ENCODE peak calls at places on chromosomes 5 and 9, in five cellular contexts. One of them, this sample, is unnamed.

GRCh38 chr5:111993242-111993641 is 236.2 kb upstream of the NREP start:
- DNase-seq in HEK293T: no peak
- DNase-seq in T-cell: no peak
- DNase-seq in H9: no peak
- DNase-seq in neural progenitor cell: no peak
- DNase-seq in this sample: no peak

GRCh38 chr5:112551437-112552018 is 132.5 kb upstream of the EPB41L4A start:
- DNase-seq in HEK293T: peak
- DNase-seq in T-cell: peak
- DNase-seq in H9: no peak
- DNase-seq in neural progenitor cell: peak
- DNase-seq in this sample: no peak

GRCh38 chr9:133008824-133009223 is 22.0 kb upstream of the GTF3C5 start:
- DNase-seq in HEK293T: no peak
- DNase-seq in T-cell: no peak
- DNase-seq in H9: no peak
- DNase-seq in neural progenitor cell: no peak
- DNase-seq in this sample: no peak

GRCh38 chr9:133023117-133023890 is 7.5 kb upstream of the GTF3C5 start:
- DNase-seq in HEK293T: no peak
- DNase-seq in T-cell: no peak
- DNase-seq in H9: peak
- DNase-seq in neural progenitor cell: no peak
- DNase-seq in this sample: peak

GRCh38 chr5:124030043-124030461 is 518.1 kb downstream of the CSNK1G3 start:
- DNase-seq in HEK293T: no peak
- DNase-seq in T-cell: no peak
- DNase-seq in H9: no peak
- DNase-seq in neural progenitor cell: peak
- DNase-seq in this sample: no peak

GRCh38 chr5:132209131-132209530 is 18.5 kb downstream of the P4HA2 start:
- DNase-seq in HEK293T: no peak
- DNase-seq in T-cell: no peak
- DNase-seq in H9: no peak
- DNase-seq in neural progenitor cell: no peak
- DNase-seq in this sample: no peak

GRCh38 chr5:178297751-178298150 is 65.1 kb upstream of the PHYKPL start:
- DNase-seq in HEK293T: no peak
- DNase-seq in T-cell: no peak
- DNase-seq in H9: no peak
- DNase-seq in neural progenitor cell: no peak
- DNase-seq in this sample: no peak

GRCh38 chr9:133420392-133420827 is 1.8 kb upstream of the ADAMTS13 start:
- DNase-seq in HEK293T: no peak
- DNase-seq in T-cell: peak
- DNase-seq in H9: no peak
- DNase-seq in neural progenitor cell: peak
- DNase-seq in this sample: no peak

GRCh38 chr9:83920469-83920941 is 727 bp downstream of the KIF27 start:
- DNase-seq in HEK293T: no peak
- DNase-seq in T-cell: no peak
- DNase-seq in H9: no peak
- DNase-seq in neural progenitor cell: no peak
- DNase-seq in this sample: no peak

GRCh38 chr9:76542360-76542759 is 83.4 kb downstream of the GCNT1 start:
- DNase-seq in HEK293T: no peak
- DNase-seq in T-cell: no peak
- DNase-seq in H9: no peak
- DNase-seq in neural progenitor cell: peak
- DNase-seq in this sample: no peak

GRCh38 chr5:174528821-174529544 is 195.4 kb upstream of the MSX2 start:
- DNase-seq in HEK293T: no peak
- DNase-seq in T-cell: no peak
- DNase-seq in H9: no peak
- DNase-seq in neural progenitor cell: no peak
- DNase-seq in this sample: no peak

GRCh38 chr5:147391781-147392180 is 118.1 kb downstream of the DPYSL3 start:
- DNase-seq in HEK293T: peak
- DNase-seq in T-cell: no peak
- DNase-seq in H9: no peak
- DNase-seq in neural progenitor cell: peak
- DNase-seq in this sample: no peak

GRCh38 chr5:173729079-173729765 is 112.8 kb upstream of the BOD1 start:
- DNase-seq in HEK293T: no peak
- DNase-seq in T-cell: no peak
- DNase-seq in H9: peak
- DNase-seq in neural progenitor cell: no peak
- DNase-seq in this sample: no peak

GRCh38 chr9:9950813-9951212 is 662.0 kb downstream of the PTPRD start:
- DNase-seq in HEK293T: no peak
- DNase-seq in T-cell: no peak
- DNase-seq in H9: no peak
- DNase-seq in neural progenitor cell: no peak
- DNase-seq in this sample: no peak

GRCh38 chr9:132780230-132781007 is 97.7 kb downstream of the AK8 start:
- DNase-seq in HEK293T: no peak
- DNase-seq in T-cell: no peak
- DNase-seq in H9: no peak
- DNase-seq in neural progenitor cell: no peak
- DNase-seq in this sample: no peak